ENCODE peak calls at places on chromosomes 3 and 15, in five cellular contexts. One of them, this sample, is unnamed.

GRCh38 chr3:107663266-107663665 is 140.5 kb downstream of the BBX start:
- DNase-seq in esophagus squamous epithelium: no peak
- DNase-seq in ovary: no peak
- DNase-seq in testis: no peak
- DNase-seq in psoas muscle: no peak
- DNase-seq in this sample: no peak

GRCh38 chr3:51954120-51954519 is 1.1 kb upstream of the GPR62 start:
- DNase-seq in ovary: no peak
- DNase-seq in psoas muscle: no peak
- DNase-seq in esophagus squamous epithelium: no peak
- DNase-seq in testis: no peak
- DNase-seq in this sample: no peak

GRCh38 chr15:70099966-70100494 is 2.3 kb upstream of the TLE3 start:
- DNase-seq in psoas muscle: no peak
- DNase-seq in ovary: peak
- DNase-seq in esophagus squamous epithelium: no peak
- DNase-seq in testis: no peak
- DNase-seq in this sample: no peak

GRCh38 chr3:52005571-52005986 is 9.9 kb upstream of the RPL29 start:
- DNase-seq in ovary: peak
- DNase-seq in psoas muscle: peak
- DNase-seq in esophagus squamous epithelium: no peak
- DNase-seq in testis: peak
- DNase-seq in this sample: peak

GRCh38 chr15:41562258-41562657 is 3.2 kb downstream of the TYRO3 start:
- DNase-seq in psoas muscle: no peak
- DNase-seq in ovary: no peak
- DNase-seq in esophagus squamous epithelium: no peak
- DNase-seq in testis: no peak
- DNase-seq in this sample: no peak

GRCh38 chr3:26731843-26732242 is 109.3 kb downstream of the LRRC3B start:
- DNase-seq in ovary: no peak
- DNase-seq in psoas muscle: no peak
- DNase-seq in esophagus squamous epithelium: no peak
- DNase-seq in testis: no peak
- DNase-seq in this sample: no peak

GRCh38 chr3:163058190-163058854 is 1561.7 kb downstream of the OTOL1 start:
- DNase-seq in ovary: peak
- DNase-seq in testis: no peak
- DNase-seq in psoas muscle: peak
- DNase-seq in esophagus squamous epithelium: no peak
- DNase-seq in this sample: no peak

GRCh38 chr3:151166161-151166560 is 36.9 kb downstream of the GPR171 start:
- DNase-seq in esophagus squamous epithelium: no peak
- DNase-seq in testis: no peak
- DNase-seq in ovary: no peak
- DNase-seq in psoas muscle: no peak
- DNase-seq in this sample: no peak

GRCh38 chr3:51799879-51800757 is 21.1 kb upstream of the IQCF6 start:
- DNase-seq in esophagus squamous epithelium: no peak
- DNase-seq in ovary: no peak
- DNase-seq in psoas muscle: no peak
- DNase-seq in testis: peak
- DNase-seq in this sample: peak

GRCh38 chr15:58854598-58854997 is 78.9 kb downstream of the SLTM start:
- DNase-seq in psoas muscle: no peak
- DNase-seq in esophagus squamous epithelium: no peak
- DNase-seq in ovary: no peak
- DNase-seq in testis: no peak
- DNase-seq in this sample: no peak

GRCh38 chr3:30350901-30351300 is 255.5 kb upstream of the TGFBR2 start:
- DNase-seq in ovary: no peak
- DNase-seq in psoas muscle: no peak
- DNase-seq in testis: no peak
- DNase-seq in esophagus squamous epithelium: no peak
- DNase-seq in this sample: no peak

GRCh38 chr15:67033012-67033411 is 32.4 kb upstream of the SMAD3 start:
- DNase-seq in esophagus squamous epithelium: no peak
- DNase-seq in testis: no peak
- DNase-seq in ovary: no peak
- DNase-seq in psoas muscle: no peak
- DNase-seq in this sample: no peak

GRCh38 chr3:139353920-139354556 is 10.2 kb downstream of the MRPS22 start:
- DNase-seq in psoas muscle: no peak
- DNase-seq in testis: peak
- DNase-seq in ovary: no peak
- DNase-seq in esophagus squamous epithelium: no peak
- DNase-seq in this sample: peak

GRCh38 chr3:13025090-13025489 is 48.1 kb downstream of the IQSEC1 start:
- DNase-seq in ovary: peak
- DNase-seq in esophagus squamous epithelium: no peak
- DNase-seq in testis: no peak
- DNase-seq in psoas muscle: peak
- DNase-seq in this sample: no peak

GRCh38 chr3:117527346-117527745 is 817.8 kb downstream of the TUSC7 start:
- DNase-seq in esophagus squamous epithelium: no peak
- DNase-seq in testis: no peak
- DNase-seq in ovary: no peak
- DNase-seq in psoas muscle: no peak
- DNase-seq in this sample: no peak

GRCh38 chr3:127836004-127836882 is 13.9 kb upstream of the MGLL start:
- DNase-seq in ovary: no peak
- DNase-seq in testis: no peak
- DNase-seq in esophagus squamous epithelium: no peak
- DNase-seq in psoas muscle: no peak
- DNase-seq in this sample: no peak

GRCh38 chr3:120855665-120856437 is 52.2 kb upstream of the STXBP5L start:
- DNase-seq in esophagus squamous epithelium: no peak
- DNase-seq in testis: peak
- DNase-seq in ovary: peak
- DNase-seq in psoas muscle: peak
- DNase-seq in this sample: peak

DNA sequence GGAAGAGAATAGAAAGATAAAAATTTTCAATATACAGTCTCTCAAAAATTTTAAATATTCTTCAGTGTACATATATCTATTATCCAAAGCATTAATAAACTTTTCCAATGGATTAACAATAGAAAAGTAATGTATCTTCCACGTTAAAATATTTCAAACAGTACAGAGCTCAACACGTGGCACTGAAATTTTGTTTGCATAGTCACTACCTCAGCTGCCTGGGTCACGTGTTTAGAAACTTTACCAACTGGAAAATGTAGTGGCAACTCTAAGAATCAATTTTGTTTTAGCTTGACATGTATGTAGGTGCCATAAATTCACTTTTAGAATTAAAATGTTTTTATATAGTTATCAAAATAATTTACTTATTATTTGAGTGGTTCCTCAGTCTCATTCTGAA is 85.3 kb downstream of the CNTN3 start:
- DNase-seq in esophagus squamous epithelium: no peak
- DNase-seq in ovary: no peak
- DNase-seq in psoas muscle: no peak
- DNase-seq in testis: no peak
- DNase-seq in this sample: no peak
- H3K4me3 ChIP-seq in esophagus squamous epithelium: no peak
- H3K4me3 ChIP-seq in ovary: no peak
- H3K4me3 ChIP-seq in psoas muscle: no peak
- H3K4me3 ChIP-seq in testis: no peak
- H3K4me3 ChIP-seq in this sample: no peak

GRCh38 chr3:99927651-99928390 is 110.2 kb downstream of the CMSS1 start:
- DNase-seq in esophagus squamous epithelium: no peak
- DNase-seq in psoas muscle: no peak
- DNase-seq in ovary: no peak
- DNase-seq in testis: no peak
- DNase-seq in this sample: no peak

GRCh38 chr3:99923873-99924272 is 106.2 kb downstream of the CMSS1 start:
- DNase-seq in ovary: no peak
- DNase-seq in psoas muscle: no peak
- DNase-seq in testis: no peak
- DNase-seq in esophagus squamous epithelium: no peak
- DNase-seq in this sample: no peak

GRCh38 chr3:99921986-99922385 is 104.3 kb downstream of the CMSS1 start:
- DNase-seq in esophagus squamous epithelium: no peak
- DNase-seq in testis: no peak
- DNase-seq in psoas muscle: no peak
- DNase-seq in ovary: no peak
- DNase-seq in this sample: no peak

GRCh38 chr3:99928758-99929408 is 111.2 kb downstream of the CMSS1 start:
- DNase-seq in testis: no peak
- DNase-seq in psoas muscle: no peak
- DNase-seq in ovary: no peak
- DNase-seq in esophagus squamous epithelium: no peak
- DNase-seq in this sample: no peak

DNA sequence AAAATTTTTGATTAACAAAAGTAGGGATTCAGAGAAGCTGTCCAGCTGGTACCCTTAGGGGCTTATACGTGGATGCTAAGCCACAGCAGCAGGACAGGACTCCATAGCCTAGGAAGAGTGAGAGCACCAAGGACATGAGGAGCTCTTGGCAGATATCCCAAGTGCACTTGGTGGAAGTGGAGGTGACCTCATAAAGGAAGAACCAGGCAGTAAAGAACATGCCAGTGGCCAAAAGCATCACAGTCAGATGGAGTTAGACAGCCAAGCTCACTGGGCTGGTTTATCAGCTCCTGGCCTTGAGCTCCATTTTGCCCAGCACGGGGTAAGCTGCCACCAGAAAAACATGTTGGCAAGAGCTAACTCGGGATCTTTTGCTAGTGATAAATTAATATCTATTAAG is 107.9 kb downstream of the CMSS1 start:
- DNase-seq in ovary: peak
- DNase-seq in psoas muscle: no peak
- DNase-seq in esophagus squamous epithelium: no peak
- DNase-seq in testis: peak
- DNase-seq in this sample: peak
- H3K27ac ChIP-seq in ovary: peak
- H3K27ac ChIP-seq in psoas muscle: peak
- H3K27ac ChIP-seq in esophagus squamous epithelium: peak
- H3K27ac ChIP-seq in testis: no peak
- H3K27ac ChIP-seq in this sample: no peak

GRCh38 chr15:48395532-48396011 is 64.3 kb downstream of the DUT start:
- DNase-seq in psoas muscle: peak
- DNase-seq in testis: peak
- DNase-seq in ovary: peak
- DNase-seq in esophagus squamous epithelium: no peak
- DNase-seq in this sample: no peak
- H3K4me3 ChIP-seq in psoas muscle: no peak
- H3K4me3 ChIP-seq in testis: no peak
- H3K4me3 ChIP-seq in ovary: no peak
- H3K4me3 ChIP-seq in esophagus squamous epithelium: no peak
- H3K4me3 ChIP-seq in this sample: no peak

DNA sequence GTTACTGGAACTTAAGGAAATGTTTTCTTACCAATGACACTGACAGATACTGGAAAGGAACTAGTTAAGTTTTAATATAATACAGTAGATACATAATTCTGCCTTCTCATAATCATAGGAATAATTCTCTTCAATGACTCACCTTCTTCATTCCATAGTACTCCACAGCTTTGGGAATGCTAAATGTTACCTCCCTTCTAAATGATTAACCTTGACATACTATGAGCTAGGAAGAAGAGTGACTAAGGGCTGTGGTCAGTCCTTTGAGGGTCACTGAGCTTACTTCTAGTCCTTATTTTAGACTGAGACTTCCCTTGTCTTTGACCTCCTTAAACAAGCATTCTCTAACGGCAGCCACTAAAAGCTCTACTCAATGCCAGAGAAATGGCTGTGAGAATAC is 69.6 kb upstream of the PPIB start:
- DNase-seq in testis: no peak
- DNase-seq in ovary: no peak
- DNase-seq in psoas muscle: no peak
- DNase-seq in esophagus squamous epithelium: no peak
- DNase-seq in this sample: no peak
- H3K27ac ChIP-seq in testis: no peak
- H3K27ac ChIP-seq in ovary: no peak
- H3K27ac ChIP-seq in psoas muscle: no peak
- H3K27ac ChIP-seq in esophagus squamous epithelium: no peak
- H3K27ac ChIP-seq in this sample: no peak

GRCh38 chr3:39097716-39098472 is 9.5 kb downstream of the GORASP1 start:
- DNase-seq in esophagus squamous epithelium: no peak
- DNase-seq in psoas muscle: no peak
- DNase-seq in testis: no peak
- DNase-seq in ovary: no peak
- DNase-seq in this sample: no peak
- H3K4me3 ChIP-seq in esophagus squamous epithelium: no peak
- H3K4me3 ChIP-seq in psoas muscle: no peak
- H3K4me3 ChIP-seq in testis: no peak
- H3K4me3 ChIP-seq in ovary: no peak
- H3K4me3 ChIP-seq in this sample: no peak

GRCh38 chr15:25803036-25803435 is 60.1 kb downstream of the ATP10A start:
- DNase-seq in esophagus squamous epithelium: no peak
- DNase-seq in psoas muscle: no peak
- DNase-seq in testis: no peak
- DNase-seq in ovary: no peak
- DNase-seq in this sample: no peak

GRCh38 chr15:25804451-25804850 is 58.7 kb downstream of the ATP10A start:
- DNase-seq in ovary: no peak
- DNase-seq in testis: no peak
- DNase-seq in psoas muscle: no peak
- DNase-seq in esophagus squamous epithelium: no peak
- DNase-seq in this sample: no peak

GRCh38 chr15:25802285-25802830 is 60.8 kb downstream of the ATP10A start:
- DNase-seq in esophagus squamous epithelium: no peak
- DNase-seq in psoas muscle: no peak
- DNase-seq in testis: no peak
- DNase-seq in ovary: no peak
- DNase-seq in this sample: no peak

GRCh38 chr15:25805006-25805405 is 58.1 kb downstream of the ATP10A start:
- DNase-seq in psoas muscle: no peak
- DNase-seq in esophagus squamous epithelium: no peak
- DNase-seq in ovary: no peak
- DNase-seq in testis: no peak
- DNase-seq in this sample: no peak

GRCh38 chr15:25803541-25803940 is 59.6 kb downstream of the ATP10A start:
- DNase-seq in psoas muscle: no peak
- DNase-seq in ovary: no peak
- DNase-seq in esophagus squamous epithelium: no peak
- DNase-seq in testis: no peak
- DNase-seq in this sample: no peak
- H3K27ac ChIP-seq in psoas muscle: no peak
- H3K27ac ChIP-seq in ovary: no peak
- H3K27ac ChIP-seq in esophagus squamous epithelium: no peak
- H3K27ac ChIP-seq in testis: no peak
- H3K27ac ChIP-seq in this sample: no peak

GRCh38 chr3:53040361-53040820 is 5.5 kb downstream of the SFMBT1 start:
- DNase-seq in psoas muscle: no peak
- DNase-seq in ovary: no peak
- DNase-seq in esophagus squamous epithelium: no peak
- DNase-seq in testis: no peak
- DNase-seq in this sample: no peak
- H3K4me3 ChIP-seq in psoas muscle: no peak
- H3K4me3 ChIP-seq in ovary: no peak
- H3K4me3 ChIP-seq in esophagus squamous epithelium: no peak
- H3K4me3 ChIP-seq in testis: no peak
- H3K4me3 ChIP-seq in this sample: no peak

GRCh38 chr15:25346371-25346770 is 92.5 kb downstream of the UBE3A start:
- DNase-seq in esophagus squamous epithelium: no peak
- DNase-seq in psoas muscle: no peak
- DNase-seq in ovary: no peak
- DNase-seq in testis: no peak
- DNase-seq in this sample: no peak
- H3K27ac ChIP-seq in esophagus squamous epithelium: peak
- H3K27ac ChIP-seq in psoas muscle: peak
- H3K27ac ChIP-seq in ovary: no peak
- H3K27ac ChIP-seq in testis: no peak
- H3K27ac ChIP-seq in this sample: no peak

This sample was measured in AG04450.